ENCODE peak calls at places on chromosomes 2 and 18, in four cellular contexts. X is K562, H is GM12878, S is HepG2. O is an unnamed sample. For H3K79me2, the result is how much of the 10 kb centered on the place peaks cover.

GRCh38 chr2:160751021-160751420 is 257.4 kb upstream of the RBMS1 start:
- DNase-seq in X (no peak), H (no peak), S (no peak), O (no peak)

GRCh38 chr2:240564571-240565266 is 3.6 kb upstream of the RNPEPL1 start:
- DNase-seq in X (no peak), H (no peak), S (no peak), O (no peak)

GRCh38 chr2:205989291-205990071 is 96.5 kb downstream of the INO80D start:
- DNase-seq in X (no peak), H (no peak), S (peak), O (no peak)

GRCh38 chr18:24138884-24139616 is at the start of gene CABYR:
- DNase-seq in X (no peak), H (peak), S (peak), O (peak)

GRCh38 chr2:28449489-28450395 is 46.1 kb upstream of the PLB1 start:
- DNase-seq in X (peak), H (no peak), S (no peak), O (peak)

GRCh38 chr2:240431276-240431662 is 4.2 kb upstream of the GPC1 start:
- DNase-seq in X (no peak), H (no peak), S (no peak), O (no peak)

GRCh38 chr2:238430781-238431180 is 4.1 kb downstream of the ASB1 start:
- DNase-seq in X (no peak), H (no peak), S (no peak), O (no peak)

GRCh38 chr2:25127631-25128030 is 40.7 kb downstream of the POMC start:
- DNase-seq in X (no peak), H (no peak), S (no peak), O (no peak)

GRCh38 chr18:54217624-54218023 is 6.8 kb downstream of the MBD2 start:
- DNase-seq in X (no peak), H (no peak), S (no peak), O (no peak)

GRCh38 chr18:35050638-35051287 is 9.6 kb downstream of the MAPRE2 start:
- DNase-seq in X (no peak), H (no peak), S (no peak), O (no peak)

GRCh38 chr18:40055262-40055661 is 1899.8 kb upstream of the PIK3C3 start:
- DNase-seq in X (no peak), H (no peak), S (no peak), O (no peak)

GRCh38 chr18:48798334-48799197 is 152.2 kb downstream of the SMAD7 start:
- DNase-seq in X (no peak), H (no peak), S (no peak), O (no peak)

GRCh38 chr2:140975237-140975636 is 1155.6 kb downstream of the LRP1B start:
- DNase-seq in X (no peak), H (no peak), S (no peak), O (no peak)

GRCh38 chr18:51236225-51236624 is 38.7 kb upstream of the MEX3C start:
- DNase-seq in X (peak), H (no peak), S (peak), O (no peak)

GRCh38 chr2:241074065-241074818 is 27.8 kb downstream of the MTERF4 start:
- DNase-seq in X (no peak), H (no peak), S (no peak), O (no peak)

GRCh38 chr2:68917034-68917718 is 35.5 kb downstream of the GKN2 start:
- DNase-seq in X (no peak), H (no peak), S (no peak), O (no peak)

GRCh38 chr2:169109502-169110409 is 40.4 kb downstream of the DHRS9 start:
- DNase-seq in X (peak), H (no peak), S (peak), O (peak)

GRCh38 chr2:169106125-169106524 is 36.8 kb downstream of the DHRS9 start:
- DNase-seq in X (no peak), H (no peak), S (no peak), O (no peak)

GRCh38 chr2:169107645-169108044 is 38.3 kb downstream of the DHRS9 start:
- DNase-seq in X (no peak), H (no peak), S (no peak), O (no peak)

GRCh38 chr2:169106563-169107545 is 37.5 kb downstream of the DHRS9 start:
- DNase-seq in X (no peak), H (no peak), S (no peak), O (no peak)

DNA sequence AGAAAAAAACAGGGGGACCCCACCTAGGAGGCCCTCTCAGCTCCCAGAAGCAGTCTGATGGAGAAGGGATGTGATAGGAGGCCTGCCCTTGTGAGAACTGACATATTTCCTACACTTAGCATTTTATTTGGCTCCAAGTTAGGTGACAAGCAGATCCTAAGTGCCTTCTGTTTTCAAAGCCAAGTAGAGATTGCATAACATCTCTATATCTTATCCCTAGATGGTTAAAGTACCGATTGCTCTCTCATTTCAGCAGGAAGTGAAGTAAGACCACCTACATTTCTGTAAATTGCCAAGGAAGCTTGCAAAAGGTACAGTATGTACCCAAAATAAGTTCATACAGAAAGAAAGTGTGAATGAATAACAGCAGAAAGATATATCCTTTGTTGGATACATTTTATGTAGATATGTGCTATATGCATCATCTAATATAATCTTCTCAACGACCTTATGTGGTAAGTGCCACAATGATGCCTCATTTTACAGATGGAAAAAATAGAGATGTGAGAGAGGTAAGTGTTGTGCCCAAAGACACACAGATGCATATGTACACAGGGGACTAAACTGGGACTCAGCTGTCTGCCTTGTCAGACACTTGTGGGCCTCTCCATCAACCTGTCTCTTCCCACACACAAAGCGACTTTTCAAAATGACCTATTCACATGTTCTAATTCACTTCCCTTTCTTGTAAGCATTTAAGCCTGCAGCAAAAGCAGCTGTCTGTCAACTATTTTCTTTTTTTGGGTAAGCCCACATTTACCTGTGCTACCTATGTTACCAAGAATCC is 38.9 kb downstream of the DHRS9 start:
- DNase-seq in X (no peak), H (no peak), S (no peak), O (no peak)
- TF ChIP-seq CREB1 in X (no peak), H (no peak), S (no peak), O (no peak)

GRCh38 chr2:231869704-231870103 is 56.5 kb downstream of the NPPC start:
- DNase-seq in X (no peak), H (no peak), S (no peak), O (no peak)

GRCh38 chr2:231861538-231861937 is 64.7 kb downstream of the NPPC start:
- DNase-seq in X (peak), H (no peak), S (no peak), O (peak)

GRCh38 chr2:231866450-231866849 is 59.7 kb downstream of the NPPC start:
- DNase-seq in X (no peak), H (no peak), S (no peak), O (no peak)

GRCh38 chr2:231862071-231862470 is 64.1 kb downstream of the NPPC start:
- DNase-seq in X (no peak), H (no peak), S (no peak), O (no peak)

DNA sequence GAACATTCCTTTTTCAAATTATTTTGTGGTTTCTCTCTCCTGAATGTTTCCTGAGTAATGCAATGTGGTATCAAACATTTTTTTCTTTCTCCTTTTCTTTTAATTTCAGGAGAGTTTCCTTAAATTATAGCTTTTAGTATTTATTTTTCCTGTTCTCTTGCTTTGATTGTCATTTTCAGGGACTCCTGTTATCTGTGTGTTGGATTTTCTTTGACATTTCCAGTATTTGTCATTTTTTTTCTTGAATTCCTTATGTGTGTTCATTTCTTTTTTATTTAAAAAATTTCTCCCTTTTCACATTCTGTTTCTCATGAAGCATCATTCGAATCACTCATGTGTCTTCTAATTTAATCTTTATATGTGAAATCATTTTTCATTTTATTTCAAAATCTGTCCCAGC is 61.0 kb downstream of the NPPC start:
- DNase-seq in X (no peak), H (no peak), S (no peak), O (no peak)
- H3K4me2 ChIP-seq in X (no peak), H (no peak), S (no peak), O (no peak)

GRCh38 chr2:89780318-89780717 is 1088.8 kb downstream of the RPIA start:
- DNase-seq in X (no peak), H (no peak), S (no peak), O (no peak)

DNA sequence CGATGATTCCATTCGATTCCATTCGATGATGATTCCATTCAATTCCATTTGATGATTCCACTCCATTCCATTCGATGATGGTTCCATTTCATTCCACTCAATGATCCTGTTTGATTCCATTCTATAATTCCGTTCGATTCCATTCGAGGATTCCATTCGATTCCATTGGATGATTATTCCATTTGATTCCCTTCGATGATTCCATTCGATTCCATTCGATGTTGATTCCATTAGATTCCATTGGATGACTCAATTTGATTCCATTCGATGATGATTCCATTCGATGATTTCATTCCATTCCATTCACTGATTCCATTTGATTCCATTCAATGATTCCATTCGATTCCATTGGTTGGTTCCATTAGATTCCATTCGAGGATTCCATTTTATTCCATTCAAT is 1084.4 kb downstream of the RPIA start:
- DNase-seq in X (no peak), H (no peak), S (no peak), O (no peak)
- H3K79me2 ChIP-seq in X (under half), H (under half), S (under half), O (under half)

GRCh38 chr2:7672685-7673071 is 755.5 kb downstream of the RNF144A start:
- DNase-seq in X (no peak), H (no peak), S (no peak), O (no peak)

GRCh38 chr2:7670905-7671304 is 753.7 kb downstream of the RNF144A start:
- DNase-seq in X (no peak), H (no peak), S (no peak), O (no peak)

GRCh38 chr2:7673101-7673500 is 755.9 kb downstream of the RNF144A start:
- DNase-seq in X (no peak), H (no peak), S (no peak), O (no peak)

GRCh38 chr2:7671312-7671711 is 754.1 kb downstream of the RNF144A start:
- DNase-seq in X (no peak), H (no peak), S (no peak), O (no peak)

DNA sequence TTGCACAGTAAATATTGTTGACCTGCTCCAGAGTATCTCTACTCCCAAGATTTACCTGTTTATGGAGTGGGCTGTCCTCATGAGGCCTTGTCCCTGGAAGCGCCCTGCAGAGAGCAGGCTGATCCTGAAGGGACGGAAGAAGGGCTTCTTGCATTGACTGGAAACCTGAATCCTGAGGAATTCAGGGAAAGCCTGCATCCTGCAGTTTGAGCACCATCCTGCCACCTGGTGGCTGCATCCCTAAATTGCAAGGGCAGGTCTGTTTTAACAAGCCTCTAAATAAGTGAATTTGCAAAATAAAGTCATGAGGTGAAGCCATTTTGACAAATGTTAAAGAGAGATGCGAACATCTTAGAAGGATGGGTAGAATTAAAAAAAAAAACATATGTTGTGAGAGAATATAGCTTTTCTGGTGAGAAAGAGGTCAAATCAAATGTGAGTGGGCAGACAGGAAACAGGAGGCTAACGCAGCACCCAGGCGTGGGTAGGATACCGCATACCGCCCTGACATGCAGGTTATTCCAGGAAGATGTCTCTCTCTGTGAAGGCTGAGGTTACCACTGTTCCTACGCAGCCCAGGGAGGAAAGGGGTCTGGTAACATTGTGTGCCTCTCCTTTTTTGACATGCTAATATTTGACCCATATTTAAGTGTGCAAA is 754.9 kb downstream of the RNF144A start:
- DNase-seq in X (peak), H (peak), S (peak), O (peak)
- TF ChIP-seq CREB1 in X (no peak), H (no peak), S (no peak), O (no peak)

GRCh38 chr2:150404147-150404546 is 83.3 kb downstream of the RND3 start:
- DNase-seq in X (no peak), H (no peak), S (no peak), O (no peak)
- H3K4me2 ChIP-seq in X (no peak), H (no peak), S (no peak), O (no peak)

DNA sequence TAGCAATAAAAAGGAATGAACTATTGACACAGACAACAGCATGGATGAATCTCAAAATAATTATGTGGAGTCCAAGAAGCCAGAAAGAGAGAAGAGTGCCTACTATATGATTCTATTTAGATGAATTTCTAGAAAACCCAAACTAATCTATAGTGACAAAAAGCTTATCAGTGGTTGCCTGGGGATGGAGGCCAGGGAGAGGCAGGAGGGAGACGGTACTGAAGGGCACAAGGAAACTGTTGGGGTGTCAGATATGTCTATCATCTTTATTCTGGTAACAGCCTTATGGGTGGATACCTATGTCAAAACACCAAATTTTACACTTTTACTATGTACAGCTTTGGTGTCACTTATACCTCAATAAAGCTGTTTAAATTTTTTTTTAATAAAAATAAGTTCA is 26.6 kb downstream of the MBOAT2 start:
- DNase-seq in X (peak), H (no peak), S (no peak), O (no peak)
- H3K79me2 ChIP-seq in X (half or more), H (under half), S (under half), O (half or more)